ENCODE peak calls at places on chromosome 21, in four cellular contexts. C is GM23338, M is tibial nerve, V is HepG2. J is an unnamed sample.

GRCh38 chr21:17441370-17441769 is 71.5 kb upstream of the CXADR start:
- DNase-seq in C (peak), M (peak), V (peak), J (no peak)

GRCh38 chr21:15164678-15165303 is 100.0 kb upstream of the NRIP1 start:
- DNase-seq in C (no peak), M (no peak), V (peak), J (no peak)

GRCh38 chr21:14523234-14523633 is 22.9 kb downstream of the SAMSN1 start:
- DNase-seq in C (no peak), M (no peak), V (no peak), J (no peak)

GRCh38 chr21:30979054-30979453 is 59.2 kb downstream of the KRTAP19-8 start:
- DNase-seq in C (no peak), M (no peak), V (no peak), J (no peak)

GRCh38 chr21:14542638-14543037 is 3.5 kb downstream of the SAMSN1 start:
- DNase-seq in C (no peak), M (no peak), V (no peak), J (no peak)

GRCh38 chr21:41043008-41043407 is 125.0 kb upstream of the BACE2 start:
- DNase-seq in C (peak), M (no peak), V (no peak), J (no peak)

GRCh38 chr21:36654341-36654740 is 44.6 kb upstream of the SIM2 start:
- DNase-seq in C (no peak), M (no peak), V (no peak), J (peak)

GRCh38 chr21:17769049-17769845 is 49.9 kb downstream of the C21orf91 start:
- DNase-seq in C (no peak), M (no peak), V (no peak), J (no peak)

GRCh38 chr21:37030864-37031263 is 24.4 kb downstream of the RIPPLY3 start:
- DNase-seq in C (no peak), M (no peak), V (no peak), J (no peak)

GRCh38 chr21:32143222-32143939 is 135.5 kb downstream of the MIS18A start:
- DNase-seq in C (peak), M (peak), V (no peak), J (no peak)

GRCh38 chr21:21200103-21200938 is 202.1 kb downstream of the NCAM2 start:
- DNase-seq in C (no peak), M (peak), V (no peak), J (no peak)

GRCh38 chr21:36257657-36258056 is 62.3 kb upstream of the MORC3 start:
- DNase-seq in C (no peak), M (no peak), V (no peak), J (no peak)

GRCh38 chr21:41170442-41170841 is 2.5 kb downstream of the BACE2 start:
- DNase-seq in C (peak), M (peak), V (peak), J (no peak)

GRCh38 chr21:32372755-32373154 is 20.1 kb downstream of the URB1 start:
- DNase-seq in C (no peak), M (no peak), V (no peak), J (no peak)

GRCh38 chr21:17784604-17785402 is 34.4 kb downstream of the C21orf91 start:
- DNase-seq in C (no peak), M (no peak), V (no peak), J (no peak)

GRCh38 chr21:37398697-37399096 is 32.1 kb downstream of the DYRK1A start:
- DNase-seq in C (no peak), M (no peak), V (no peak), J (no peak)

GRCh38 chr21:40120944-40121575 is 253.8 kb downstream of the PCP4 start:
- DNase-seq in C (peak), M (no peak), V (peak), J (peak)

GRCh38 chr21:31108969-31109368 is 70.7 kb upstream of the KRTAP19-8 start:
- DNase-seq in C (peak), M (no peak), V (no peak), J (no peak)

GRCh38 chr21:33041981-33042380 is 16.2 kb downstream of the OLIG2 start:
- DNase-seq in C (no peak), M (no peak), V (no peak), J (no peak)

GRCh38 chr21:36310016-36310415 is 10.0 kb upstream of the MORC3 start:
- DNase-seq in C (no peak), M (no peak), V (no peak), J (no peak)

GRCh38 chr21:29237110-29238051 is 61.3 kb upstream of the BACH1 start:
- DNase-seq in C (no peak), M (no peak), V (no peak), J (no peak)

GRCh38 chr21:41142051-41142795 is 25.7 kb upstream of the BACE2 start:
- DNase-seq in C (peak), M (peak), V (peak), J (no peak)

GRCh38 chr21:41851090-41851790 is 27.9 kb downstream of the PRDM15 start:
- DNase-seq in C (no peak), M (no peak), V (no peak), J (no peak)

GRCh38 chr21:36175771-36176565 is 19.3 kb downstream of the DOP1B start:
- DNase-seq in C (no peak), M (no peak), V (no peak), J (no peak)

GRCh38 chr21:43286196-43286595 is 117.4 kb downstream of the CRYAA start:
- DNase-seq in C (no peak), M (no peak), V (no peak), J (no peak)

GRCh38 chr21:43287111-43287973 is 118.5 kb downstream of the CRYAA start:
- DNase-seq in C (no peak), M (no peak), V (no peak), J (no peak)

GRCh38 chr21:43289966-43290365 is 121.2 kb downstream of the CRYAA start:
- DNase-seq in C (no peak), M (no peak), V (no peak), J (no peak)

GRCh38 chr21:43289442-43289841 is 120.6 kb downstream of the CRYAA start:
- DNase-seq in C (no peak), M (no peak), V (no peak), J (no peak)

DNA sequence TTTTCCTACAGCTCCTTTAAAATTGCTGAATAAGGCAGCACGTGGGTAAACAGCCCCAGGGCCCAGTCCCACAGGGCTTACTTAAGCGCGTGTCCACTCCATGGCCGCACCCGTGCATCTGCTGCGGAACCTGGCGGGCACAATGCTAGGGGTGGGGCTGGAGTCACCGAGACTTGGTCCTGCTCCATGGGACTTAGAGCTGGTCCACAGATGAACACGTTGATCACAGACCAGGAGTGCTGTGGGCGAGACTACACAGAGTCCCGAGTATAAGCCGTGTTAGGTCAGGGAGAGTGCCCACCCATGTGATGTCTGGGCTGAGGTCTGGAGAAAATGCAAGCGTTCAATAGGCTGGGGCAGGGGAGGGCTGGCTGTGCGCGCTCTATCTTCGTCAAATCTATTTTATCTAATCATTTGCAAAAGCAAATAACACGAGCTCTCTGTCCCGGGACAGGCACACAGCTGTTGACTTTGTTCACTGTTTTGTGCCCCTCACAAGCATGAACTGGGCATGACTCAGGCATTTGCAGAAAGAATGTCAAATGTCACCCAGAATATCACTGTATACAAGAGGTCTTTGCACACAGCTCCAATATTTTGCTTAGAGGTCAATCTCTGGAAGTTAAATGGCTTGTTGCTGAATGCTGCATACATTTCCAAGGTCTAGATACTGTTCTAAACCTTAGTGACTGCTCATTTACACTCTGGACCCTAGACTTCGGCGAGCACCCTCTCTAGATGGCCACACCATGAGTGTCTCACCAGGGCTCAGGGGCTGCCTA is 119.4 kb downstream of the CRYAA start:
- DNase-seq in C (no peak), M (no peak), V (peak), J (no peak)
- H3K4me3 ChIP-seq in C (no peak), M (no peak), V (peak), J (no peak)

DNA sequence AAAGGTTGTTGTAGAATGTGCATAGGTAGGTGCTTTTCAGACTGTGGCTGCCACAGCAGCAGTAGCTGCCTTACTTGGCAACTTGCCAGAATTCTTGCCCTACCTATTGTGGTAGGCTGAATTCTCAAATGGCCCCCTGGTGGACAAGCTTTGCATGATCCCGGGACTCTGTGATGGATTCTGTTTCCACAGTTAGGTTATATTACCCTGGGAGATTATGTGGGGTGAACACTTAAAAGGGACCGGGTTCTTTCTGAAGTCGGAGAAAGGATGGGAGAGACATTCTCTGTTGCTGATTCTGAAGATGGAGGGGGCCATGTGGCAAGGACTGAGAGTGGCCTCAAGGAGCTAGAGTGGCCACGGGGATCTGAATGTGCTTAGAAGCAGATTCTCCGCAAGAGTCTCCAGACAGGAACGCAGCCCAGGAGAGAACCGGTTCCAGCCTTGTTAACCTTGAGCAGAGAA is 32.1 kb upstream of the KCNE1 start:
- DNase-seq in C (peak), M (peak), V (peak), J (no peak)
- TF ChIP-seq CTCF in C (peak), M (peak), V (peak), J (no peak)

GRCh38 chr21:45882641-45883040 is 98.9 kb upstream of the COL6A1 start:
- DNase-seq in C (no peak), M (no peak), V (no peak), J (peak)
- H3K27ac ChIP-seq in C (no peak), M (no peak), V (no peak), J (no peak)

GRCh38 chr21:45410865-45411809 is 6.2 kb downstream of the COL18A1 start:
- DNase-seq in C (no peak), M (no peak), V (no peak), J (no peak)
- H3K4me3 ChIP-seq in C (no peak), M (no peak), V (peak), J (no peak)

GRCh38 chr21:27759091-27759659 is 792.3 kb upstream of the ADAMTS5 start:
- DNase-seq in C (peak), M (no peak), V (no peak), J (no peak)
- TF ChIP-seq CTCF in C (peak), M (no peak), V (no peak), J (peak)

GRCh38 chr21:25421327-25422028 is 185.8 kb downstream of the MRPL39 start:
- DNase-seq in C (peak), M (peak), V (no peak), J (no peak)
- H3K27ac ChIP-seq in C (no peak), M (no peak), V (no peak), J (no peak)